ENCODE peak calls at places on chromosomes 6 and 20, in six cellular contexts. Y is heart left ventricle, J is psoas muscle, N is AG10803, O is type B pancreatic cell, B is NCI-H510A treated with DMSO at 0.1 percent for 48 hours. C is an unnamed sample.

GRCh38 chr20:1952737-1953530 is 40.9 kb downstream of the PDYN start:
- DNase-seq in Y (no peak), J (no peak), O (no peak), N (no peak), B (no peak), C (peak; percentile 30)

GRCh38 chr20:6178537-6178936 is 55.7 kb upstream of the FERMT1 start:
- DNase-seq in B (peak; percentile 88), J (no peak), O (no peak), N (peak; percentile 24), Y (no peak), C (no peak)

GRCh38 chr20:4961746-4962145 is 39.6 kb downstream of the SLC23A2 start:
- DNase-seq in J (no peak), O (no peak), B (no peak), N (peak; percentile 53), Y (peak; percentile 22), C (no peak)

GRCh38 chr6:161917645-161918044 is 643.8 kb upstream of the AGPAT4 start:
- DNase-seq in N (no peak), J (no peak), O (no peak), B (peak; percentile 23), Y (no peak), C (no peak)

GRCh38 chr6:41674231-41675000 is 36.1 kb downstream of the MDFI start:
- DNase-seq in O (no peak), N (no peak), Y (no peak), B (no peak), J (no peak), C (no peak)

GRCh38 chr6:160348209-160348551 is at the start of gene SLC22A3:
- DNase-seq in Y (peak; percentile 35), O (no peak), B (no peak), N (no peak), J (peak; percentile 74), C (no peak)

GRCh38 chr20:32343438-32343837 is 14.7 kb upstream of the ASXL1 start:
- DNase-seq in Y (no peak), N (peak; percentile 85), B (no peak), O (no peak), J (no peak), C (no peak)

GRCh38 chr6:111161650-111162049 is 74.3 kb downstream of the SLC16A10 start:
- DNase-seq in N (no peak), J (no peak), Y (no peak), B (no peak), O (no peak), C (no peak)

GRCh38 chr20:62860391-62860923 is 1.2 kb downstream of the TCFL5 start:
- DNase-seq in J (peak; percentile 52), N (peak; percentile 40), B (peak; percentile 38), O (no peak), Y (no peak), C (no peak)

GRCh38 chr6:11526156-11526505 is 11.4 kb upstream of the TMEM170B start:
- DNase-seq in O (no peak), Y (no peak), N (no peak), B (no peak), J (no peak), C (no peak)

GRCh38 chr6:40295251-40295949 is 291.8 kb downstream of the LRFN2 start:
- DNase-seq in N (no peak), J (no peak), Y (no peak), B (no peak), O (no peak), C (no peak)

GRCh38 chr6:135360222-135360621 is 137.3 kb downstream of the AHI1 start:
- DNase-seq in O (no peak), B (no peak), N (no peak), Y (no peak), J (no peak), C (no peak)

GRCh38 chr20:31671324-31671723 is 33.6 kb downstream of the COX4I2 start:
- DNase-seq in Y (no peak), O (no peak), B (no peak), N (no peak), J (no peak), C (no peak)

GRCh38 chr6:51289041-51289440 is 470.4 kb downstream of the TFAP2B start:
- DNase-seq in Y (no peak), J (no peak), O (no peak), N (peak; percentile 68), B (no peak), C (no peak)

GRCh38 chr20:8363970-8364733 is 232.1 kb downstream of the PLCB1 start:
- DNase-seq in O (no peak), J (no peak), B (no peak), Y (no peak), N (no peak), C (no peak)

GRCh38 chr6:10202111-10202510 is 212.8 kb downstream of the TFAP2A start:
- DNase-seq in O (no peak), J (no peak), Y (no peak), B (no peak), N (no peak), C (no peak)

GRCh38 chr20:62502496-62503095 is 26.8 kb upstream of the GATA5 start:
- DNase-seq in B (no peak), J (no peak), N (no peak), O (no peak), Y (no peak), C (no peak)

GRCh38 chr6:36787210-36787609 is 52.0 kb downstream of the CPNE5 start:
- DNase-seq in B (no peak), Y (no peak), N (no peak), J (no peak), O (no peak), C (no peak)

GRCh38 chr6:37456816-37457560 is 24.0 kb downstream of the CMTR1 start:
- DNase-seq in N (peak; percentile 91), J (no peak), Y (no peak), O (no peak), B (no peak), C (no peak)

GRCh38 chr6:30399390-30400058 is 54.6 kb downstream of the RPP21 start:
- DNase-seq in J (no peak), B (no peak), N (peak; percentile 5), O (no peak), Y (no peak), C (no peak)

GRCh38 chr20:44247676-44248419 is 740 bp downstream of the GDAP1L1 start:
- DNase-seq in J (no peak), B (no peak), N (peak; percentile 5), O (peak; percentile 79), Y (peak; percentile 37), C (peak; percentile 28)

GRCh38 chr20:2246081-2246491 is 49.7 kb upstream of the TGM3 start:
- DNase-seq in J (no peak), Y (no peak), N (peak; percentile 41), O (no peak), B (peak; percentile 58), C (no peak)

GRCh38 chr6:100186552-100186951 is 192.5 kb upstream of the MCHR2 start:
- DNase-seq in J (peak; percentile 31), B (no peak), Y (no peak), O (no peak), N (peak; percentile 54), C (no peak)

GRCh38 chr6:341914-342831 is 49.4 kb upstream of the IRF4 start:
- DNase-seq in Y (no peak), O (no peak), B (no peak), J (no peak), N (no peak), C (no peak)

GRCh38 chr6:66970373-66970772 is 1263.3 kb upstream of the EYS start:
- DNase-seq in J (no peak), O (no peak), B (no peak), Y (no peak), N (no peak), C (no peak)

GRCh38 chr6:25296980-25297379 is 17.8 kb downstream of the CARMIL1 start:
- DNase-seq in B (no peak), N (peak; percentile 56), Y (no peak), J (no peak), O (no peak), C (no peak)

GRCh38 chr6:97394160-97394748 is 111.2 kb upstream of the MMS22L start:
- DNase-seq in B (peak; percentile 44), O (no peak), Y (peak; percentile 28), N (peak; percentile 52), J (no peak), C (peak; percentile 8)

GRCh38 chr6:125123468-125124249 is 29.9 kb upstream of the TPD52L1 start:
- DNase-seq in B (no peak), J (no peak), O (no peak), N (no peak), Y (no peak), C (no peak)

GRCh38 chr6:44784195-44784594 is 396.7 kb downstream of the CDC5L start:
- DNase-seq in Y (no peak), J (no peak), O (no peak), N (no peak), B (no peak), C (no peak)

GRCh38 chr20:51172558-51173428 is 149.9 kb upstream of the KCNG1 start:
- DNase-seq in N (no peak), J (no peak), Y (no peak), B (no peak), O (no peak), C (no peak)

GRCh38 chr20:64049060-64049886 is at the start of gene SOX18:
- DNase-seq in J (no peak), B (no peak), Y (peak; percentile 76), N (no peak), O (no peak), C (no peak)

C was measured in GM18507.